ENCODE peak calls at places on chromosome 15, in nine cellular contexts. E, W, J, D, H, M, L, C and F are unnamed samples.
A peak's percentile ranks its signal among the peaks of the same experiment; 100 is the strongest.

GRCh38 chr15:71295242-71296031 is 180.2 kb downstream of the THSD4 start:
- DNase-seq in D (no peak), M (peak; percentile 95), W (peak; percentile 93), H (no peak), E (no peak), L (no peak), C (no peak), J (peak; percentile 97), F (no peak)

GRCh38 chr15:62782100-62782791 is 260.3 kb upstream of the TPM1 start:
- DNase-seq in W (peak; percentile 74), E (peak; percentile 18), H (peak; percentile 50), D (no peak), C (peak; percentile 64), J (peak; percentile 89), L (peak; percentile 54), M (peak; percentile 82), F (peak; percentile 87)

GRCh38 chr15:37045241-37045640 is 55.1 kb downstream of the MEIS2 start:
- DNase-seq in C (no peak), J (no peak), M (no peak), H (no peak), W (no peak), L (no peak), D (no peak), E (no peak), F (no peak)

GRCh38 chr15:60585743-60586708 is 107.1 kb upstream of the ICE2 start:
- DNase-seq in L (peak; percentile 64), M (peak; percentile 39), J (peak; percentile 58), E (no peak), W (peak; percentile 73), H (peak; percentile 74), D (peak; percentile 89), C (peak; percentile 22), F (no peak)

GRCh38 chr15:85443593-85444328 is 63.4 kb downstream of the AKAP13 start:
- DNase-seq in J (no peak), C (no peak), L (no peak), H (no peak), W (peak; percentile 88), D (peak; percentile 73), E (no peak), M (no peak), F (no peak)

GRCh38 chr15:101066501-101067408 is 147.6 kb downstream of the LRRK1 start:
- DNase-seq in L (no peak), H (peak; percentile 45), C (no peak), D (no peak), J (no peak), W (no peak), M (no peak), E (no peak), F (peak; percentile 57)

GRCh38 chr15:25718597-25718996 is 144.5 kb downstream of the ATP10A start:
- DNase-seq in E (no peak), C (no peak), H (no peak), J (no peak), W (no peak), D (no peak), M (no peak), L (no peak), F (no peak)

GRCh38 chr15:69145694-69146492 is 14.5 kb upstream of the GLCE start:
- DNase-seq in J (no peak), E (peak; percentile 19), H (no peak), M (no peak), D (no peak), L (no peak), W (no peak), C (no peak), F (no peak)

GRCh38 chr15:60469893-60470641 is 8.9 kb downstream of the ICE2 start:
- DNase-seq in W (no peak), H (no peak), L (no peak), E (no peak), M (no peak), J (no peak), D (no peak), C (no peak), F (no peak)

GRCh38 chr15:85761635-85762034 is 33.1 kb downstream of the KLHL25 start:
- DNase-seq in C (no peak), L (no peak), H (no peak), E (no peak), J (peak; percentile 18), D (no peak), W (peak; percentile 31), M (no peak), F (no peak)